ENCODE peak calls at places on chromosomes 1 and 21, in four cellular contexts. One of them, this sample, is unnamed.

GRCh38 chr21:44869860-44870747 is 3.4 kb downstream of the PTTG1IP start:
- DNase-seq in H4: peak
- DNase-seq in bronchial epithelial cell: peak
- DNase-seq in posterior cingulate gyrus: no peak
- DNase-seq in this sample: peak

GRCh38 chr21:39007985-39008384 is 175.3 kb downstream of the PSMG1 start:
- DNase-seq in H4: no peak
- DNase-seq in posterior cingulate gyrus: no peak
- DNase-seq in bronchial epithelial cell: no peak
- DNase-seq in this sample: no peak

GRCh38 chr1:9448132-9449105 is 90.8 kb upstream of the SLC25A33 start:
- DNase-seq in H4: peak
- DNase-seq in bronchial epithelial cell: no peak
- DNase-seq in posterior cingulate gyrus: no peak
- DNase-seq in this sample: no peak

GRCh38 chr1:147840909-147841308 is 61.7 kb upstream of the GJA8 start:
- DNase-seq in H4: no peak
- DNase-seq in bronchial epithelial cell: no peak
- DNase-seq in posterior cingulate gyrus: no peak
- DNase-seq in this sample: no peak

GRCh38 chr1:98371767-98372166 is 289.8 kb upstream of the SNX7 start:
- DNase-seq in H4: no peak
- DNase-seq in posterior cingulate gyrus: no peak
- DNase-seq in bronchial epithelial cell: no peak
- DNase-seq in this sample: no peak

GRCh38 chr1:56824956-56825355 is 5.8 kb upstream of the FYB2 start:
- DNase-seq in bronchial epithelial cell: peak
- DNase-seq in posterior cingulate gyrus: no peak
- DNase-seq in H4: no peak
- DNase-seq in this sample: no peak

GRCh38 chr1:211305044-211305443 is 21.6 kb upstream of the TRAF5 start:
- DNase-seq in posterior cingulate gyrus: no peak
- DNase-seq in bronchial epithelial cell: peak
- DNase-seq in H4: no peak
- DNase-seq in this sample: no peak

GRCh38 chr1:69403911-69404310 is 163.8 kb upstream of the LRRC7 start:
- DNase-seq in bronchial epithelial cell: no peak
- DNase-seq in H4: no peak
- DNase-seq in posterior cingulate gyrus: no peak
- DNase-seq in this sample: no peak

GRCh38 chr1:82845371-82845770 is 1044.6 kb downstream of the ADGRL2 start:
- DNase-seq in H4: no peak
- DNase-seq in bronchial epithelial cell: no peak
- DNase-seq in posterior cingulate gyrus: no peak
- DNase-seq in this sample: no peak

GRCh38 chr1:7491089-7491817 is 279.8 kb upstream of the VAMP3 start:
- DNase-seq in bronchial epithelial cell: peak
- DNase-seq in H4: no peak
- DNase-seq in posterior cingulate gyrus: no peak
- DNase-seq in this sample: no peak

This sample was measured in GF-D8.